ENCODE peak calls at places on chromosomes 11 and 22, in five cellular contexts. B, F, J, S and H are unnamed samples.
A peak's percentile ranks its signal among the peaks of the same experiment; 100 is the strongest.

GRCh38 chr22:23779083-23779482 is 6.4 kb downstream of the MMP11 start:
- DNase-seq in J (no peak), S (no peak), F (no peak), B (no peak), H (no peak)

GRCh38 chr11:106493751-106494150 is 416.3 kb downstream of the AASDHPPT start:
- DNase-seq in F (no peak), B (no peak), S (no peak), J (no peak), H (peak; percentile 66)

GRCh38 chr11:130897262-130898182 is 18.8 kb downstream of the SNX19 start:
- DNase-seq in J (peak; percentile 81), F (peak; percentile 31), B (peak; percentile 77), S (peak; percentile 96), H (no peak)

GRCh38 chr11:47398011-47398410 is 10.4 kb upstream of the SLC39A13 start:
- DNase-seq in S (no peak), B (no peak), J (no peak), F (no peak), H (no peak)

GRCh38 chr22:29768052-29768680 is 997 bp downstream of the UQCR10 start:
- DNase-seq in J (no peak), S (no peak), F (no peak), B (no peak), H (peak; percentile 29)

GRCh38 chr22:46201059-46201757 is 48.9 kb downstream of the CDPF1 start:
- DNase-seq in F (peak; percentile 80), B (peak; percentile 37), J (no peak), S (no peak), H (no peak)

GRCh38 chr11:10916674-10917073 is 58.8 kb upstream of the ZBED5 start:
- DNase-seq in B (no peak), J (no peak), F (no peak), S (no peak), H (no peak)

GRCh38 chr22:36237462-36238347 is 1.6 kb downstream of the APOL2 start:
- DNase-seq in S (no peak), F (no peak), J (no peak), B (no peak), H (peak; percentile 65)

GRCh38 chr11:83195176-83195531 is 1.6 kb downstream of the ANKRD42 start:
- DNase-seq in J (no peak), S (no peak), F (no peak), B (no peak), H (no peak)

GRCh38 chr11:77188323-77188911 is 60.4 kb downstream of the MYO7A start:
- DNase-seq in S (peak; percentile 83), F (peak; percentile 91), B (peak; percentile 88), J (peak; percentile 77), H (peak; percentile 93)

GRCh38 chr22:50267591-50268390 is 2.4 kb downstream of the MAPK11 start:
- DNase-seq in F (peak; percentile 73), S (peak; percentile 82), B (peak; percentile 75), J (peak; percentile 60), H (peak; percentile 76)

GRCh38 chr22:20128902-20129746 is 2.5 kb upstream of the ZDHHC8 start:
- DNase-seq in J (peak; percentile 46), F (peak; percentile 35), S (no peak), B (peak; percentile 38), H (no peak)

DNA sequence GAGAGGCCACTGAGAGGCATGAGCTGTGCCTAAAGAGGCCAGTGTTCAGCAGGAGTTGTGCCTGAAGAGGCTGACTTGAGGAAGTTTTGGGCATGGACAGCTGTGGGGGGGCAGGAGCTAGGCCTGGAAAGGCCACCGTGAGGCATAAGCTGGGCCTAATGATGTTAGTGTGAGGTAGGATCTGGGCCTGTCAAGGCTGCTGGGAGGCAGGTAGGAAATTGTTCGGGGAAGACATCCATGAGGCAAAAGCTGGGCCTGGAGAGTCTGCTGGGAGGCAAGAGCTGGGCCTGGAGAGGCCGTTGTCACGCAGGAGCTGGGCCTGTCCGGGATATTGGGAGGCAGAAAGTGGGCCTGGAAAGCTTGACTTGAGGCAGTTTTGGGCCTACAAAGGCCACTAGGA is 44.9 kb downstream of the OR4C45 start:
- DNase-seq in J (no peak), S (no peak), B (no peak), F (no peak), H (no peak)
- H3K9me3 ChIP-seq in J (no peaks in the 10 kb centered on the region), S (peaks cover 2% of the 10 kb centered on the region), B (peaks cover 33% of the 10 kb centered on the region), F (no peaks in the 10 kb centered on the region), H (no peaks in the 10 kb centered on the region)

DNA sequence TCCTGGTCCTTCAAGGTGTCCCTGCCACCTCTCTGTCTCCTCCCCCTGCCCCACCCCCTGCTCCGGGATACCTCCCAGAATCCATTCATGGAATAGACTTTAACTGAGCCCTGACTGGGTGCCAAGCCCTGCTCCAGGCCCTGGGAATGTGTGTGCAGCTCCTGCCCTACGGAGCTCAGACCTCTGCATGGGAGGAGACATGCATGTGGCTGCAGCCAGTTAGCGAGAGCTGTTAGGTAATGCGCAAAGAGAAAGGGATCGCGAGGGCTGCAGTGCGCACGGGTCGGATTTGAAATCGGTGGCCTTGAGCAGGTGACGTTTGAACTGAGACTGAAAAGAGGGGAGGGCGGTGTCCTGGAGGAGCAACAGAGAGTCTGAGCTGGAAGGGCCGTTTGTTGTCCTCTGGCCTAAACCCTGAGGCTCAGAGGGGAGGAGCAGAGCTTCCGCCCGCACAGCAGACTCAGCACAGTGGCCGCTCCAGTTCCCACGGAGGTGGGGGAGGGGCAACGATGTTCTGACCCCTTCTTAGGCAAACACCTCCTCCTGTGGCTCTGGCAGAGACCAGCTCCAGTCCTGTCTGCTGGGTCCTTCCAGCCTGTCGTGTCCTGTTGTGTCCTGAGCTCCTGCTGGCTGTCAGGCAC is 19.8 kb upstream of the LRRC10B start:
- DNase-seq in S (no peak), B (peak; percentile 81), J (no peak), F (peak; percentile 93), H (peak; percentile 36)
- H3K4me3 ChIP-seq in S (no peak overlapping the region), B (no peak overlapping the region), J (no peak overlapping the region), F (peak overlapping the region; percentile 4), H (peak overlapping the region; percentile 62)

GRCh38 chr11:7574491-7575129 is 60.8 kb downstream of the PPFIBP2 start:
- DNase-seq in S (no peak), J (no peak), B (no peak), F (no peak), H (no peak)
- H3K4me1 ChIP-seq in S (peaks cover 35% of the 10 kb centered on the region), J (peaks cover 86% of the 10 kb centered on the region), B (peaks cover 33% of the 10 kb centered on the region), F (peaks cover 34% of the 10 kb centered on the region), H (peaks cover 75% of the 10 kb centered on the region)

DNA sequence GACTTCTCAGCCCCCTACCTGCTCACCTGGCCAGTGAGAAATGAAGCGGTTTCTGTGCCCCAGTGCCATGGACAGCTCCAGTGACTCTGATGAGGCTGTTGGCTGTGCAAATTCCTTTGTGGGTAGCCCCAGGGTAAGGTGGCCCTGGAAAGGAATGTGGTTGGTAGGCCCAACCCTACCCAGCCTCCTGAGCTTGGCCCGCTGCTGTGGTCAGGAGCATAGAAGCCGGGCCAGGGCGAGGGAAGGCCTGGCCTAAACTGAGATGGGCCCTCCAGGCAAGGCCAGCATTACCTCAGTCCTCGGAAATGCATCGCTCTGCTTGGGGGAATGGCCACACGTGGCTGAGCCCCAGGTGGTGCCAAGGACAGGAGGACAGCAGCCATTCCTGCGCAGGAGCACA is 16.9 kb downstream of the DAGLA start:
- DNase-seq in F (no peak), S (no peak), B (peak; percentile 86), J (peak; percentile 57), H (no peak)
- H3K9me3 ChIP-seq in F (no peaks in the 10 kb centered on the region), S (no peaks in the 10 kb centered on the region), B (no peaks in the 10 kb centered on the region), J (no peaks in the 10 kb centered on the region), H (no peaks in the 10 kb centered on the region)

DNA sequence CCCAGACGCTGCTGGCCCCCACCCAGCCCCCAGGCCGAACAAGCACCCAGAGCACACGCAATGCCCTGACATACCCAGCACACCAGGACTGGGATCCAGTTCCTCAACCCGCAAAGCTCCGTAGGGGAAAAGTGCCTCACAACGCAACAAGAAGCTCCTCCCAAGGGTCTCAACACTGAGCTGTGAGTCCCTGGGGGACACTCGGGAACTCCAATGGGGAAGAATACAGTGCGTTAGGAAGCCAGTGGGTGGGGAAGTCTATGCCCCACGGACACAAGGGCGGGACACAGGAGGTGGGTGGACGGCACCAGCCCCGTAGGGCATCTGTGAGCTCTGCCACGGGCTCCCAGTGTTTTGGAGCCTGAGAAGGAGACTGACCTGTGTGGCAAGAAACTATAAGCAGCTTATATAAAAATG is 1.6 kb downstream of the DEAF1 start:
- DNase-seq in B (no peak), J (no peak), S (no peak), F (no peak), H (peak; percentile 29)
- H3K4me3 ChIP-seq in B (no peak overlapping the region), J (peak overlapping the region; percentile 81), S (no peak overlapping the region), F (no peak overlapping the region), H (peak overlapping the region; percentile 69)

GRCh38 chr22:22669093-22669492 is 24.7 kb downstream of the GGTLC2 start:
- DNase-seq in B (no peak), S (no peak), J (no peak), F (no peak), H (no peak)

GRCh38 chr22:22670076-22670795 is 25.8 kb downstream of the GGTLC2 start:
- DNase-seq in B (no peak), F (no peak), S (no peak), J (no peak), H (no peak)

GRCh38 chr22:22666307-22667091 is 22.1 kb downstream of the GGTLC2 start:
- DNase-seq in S (no peak), J (peak; percentile 33), B (peak; percentile 54), F (peak; percentile 27), H (peak; percentile 53)

GRCh38 chr22:22671506-22671905 is 27.1 kb downstream of the GGTLC2 start:
- DNase-seq in S (no peak), J (no peak), B (no peak), F (no peak), H (no peak)

GRCh38 chr22:22667966-22668880 is 23.8 kb downstream of the GGTLC2 start:
- DNase-seq in S (no peak), F (no peak), J (no peak), B (no peak), H (no peak)
- H3K4me1 ChIP-seq in S (no peaks in the 10 kb centered on the region), F (no peaks in the 10 kb centered on the region), J (no peaks in the 10 kb centered on the region), B (no peaks in the 10 kb centered on the region), H (no peaks in the 10 kb centered on the region)

GRCh38 chr11:65613091-65613928 is 711 bp downstream of the MAP3K11 start:
- DNase-seq in B (peak; percentile 65), J (no peak), S (no peak), F (peak; percentile 50), H (no peak)
- H3K9me3 ChIP-seq in B (no peaks in the 10 kb centered on the region), J (no peaks in the 10 kb centered on the region), S (no peaks in the 10 kb centered on the region), F (no peaks in the 10 kb centered on the region), H (no peaks in the 10 kb centered on the region)

GRCh38 chr22:49046000-49046545 is 781.6 kb downstream of the BRD1 start:
- DNase-seq in B (no peak), J (no peak), S (no peak), F (no peak), H (no peak)
- H3K4me3 ChIP-seq in B (no peak overlapping the region), J (no peak overlapping the region), S (no peak overlapping the region), F (no peak overlapping the region), H (no peak overlapping the region)